ENCODE peak calls at places on chromosomes 12 and 14, in four cellular contexts. L is fibroblast of lung, M is lower leg skin, B is IMR-90. S is an unnamed sample.

GRCh38 chr14:23121401-23121800 is 2.3 kb upstream of the CEBPE start:
- DNase-seq in L (peak), M (no peak), B (peak), S (peak)

GRCh38 chr12:53956914-53957536 is 2.3 kb downstream of the HOXC12 start:
- DNase-seq in L (no peak), M (no peak), B (no peak), S (no peak)

GRCh38 chr12:117151195-117152031 is 38.9 kb downstream of the FBXO21 start:
- DNase-seq in L (peak), M (no peak), B (peak), S (peak)

GRCh38 chr12:8629486-8630033 is 16.9 kb upstream of the AICDA start:
- DNase-seq in L (peak), M (no peak), B (no peak), S (peak)

GRCh38 chr14:104001003-104001402 is 58.7 kb upstream of the RD3L start:
- DNase-seq in L (no peak), M (no peak), B (no peak), S (no peak)

GRCh38 chr12:113936460-113936859 is 29.7 kb downstream of the RBM19 start:
- DNase-seq in L (no peak), M (no peak), B (no peak), S (no peak)

GRCh38 chr14:24430682-24431568 is 1.2 kb downstream of the KHNYN start:
- DNase-seq in L (peak), M (peak), B (peak), S (peak)

GRCh38 chr14:91382712-91383111 is 34.9 kb downstream of the CCDC88C start:
- DNase-seq in L (no peak), M (no peak), B (no peak), S (no peak)

GRCh38 chr14:76407449-76408150 is 31.7 kb downstream of the ESRRB start:
- DNase-seq in L (no peak), M (no peak), B (no peak), S (no peak)

GRCh38 chr14:86357866-86358265 is 827.9 kb downstream of the FLRT2 start:
- DNase-seq in L (no peak), M (no peak), B (no peak), S (no peak)

GRCh38 chr14:94691658-94692029 is 78.3 kb downstream of the GSC start:
- DNase-seq in L (peak), M (no peak), B (no peak), S (peak)

GRCh38 chr12:53981652-53982565 is 3.0 kb upstream of the HOXC10 start:
- DNase-seq in L (no peak), M (no peak), B (no peak), S (no peak)

GRCh38 chr12:77324763-77325468 is 259.5 kb upstream of the E2F7 start:
- DNase-seq in L (peak), M (peak), B (peak), S (peak)

GRCh38 chr12:92408072-92408900 is 262.6 kb upstream of the BTG1 start:
- DNase-seq in L (no peak), M (no peak), B (no peak), S (peak)

GRCh38 chr12:109255377-109255776 is 53.7 kb downstream of the FOXN4 start:
- DNase-seq in L (peak), M (no peak), B (peak), S (peak)

GRCh38 chr12:79414252-79414651 is 276.5 kb downstream of the PAWR start:
- DNase-seq in L (no peak), M (no peak), B (no peak), S (no peak)

GRCh38 chr12:93315907-93316622 is 61.7 kb upstream of the NUDT4 start:
- DNase-seq in L (peak), M (no peak), B (peak), S (peak)

GRCh38 chr12:12872139-12872933 is 19.0 kb upstream of the GPRC5A start:
- DNase-seq in L (peak), M (no peak), B (peak), S (peak)

GRCh38 chr14:42556551-42556950 is 949.9 kb downstream of the LRFN5 start:
- DNase-seq in L (no peak), M (no peak), B (no peak), S (no peak)

GRCh38 chr14:58730793-58731464 is 93.2 kb downstream of the DACT1 start:
- DNase-seq in L (peak), M (no peak), B (no peak), S (peak)

GRCh38 chr12:128116537-128116936 is 150.4 kb upstream of the TMEM132C start:
- DNase-seq in L (no peak), M (no peak), B (no peak), S (no peak)

GRCh38 chr12:71786840-71787239 is 32.2 kb downstream of the RAB21 start:
- DNase-seq in L (no peak), M (no peak), B (no peak), S (no peak)

GRCh38 chr12:132593521-132593920 is 16.9 kb downstream of the LRCOL1 start:
- DNase-seq in L (no peak), M (no peak), B (no peak), S (no peak)

GRCh38 chr12:123120452-123121166 is 30.3 kb downstream of the PITPNM2 start:
- DNase-seq in L (no peak), M (no peak), B (no peak), S (no peak)

GRCh38 chr12:110224379-110225304 is 56.4 kb upstream of the ATP2A2 start:
- DNase-seq in L (peak), M (peak), B (peak), S (peak)

GRCh38 chr14:61528591-61529021 is 166.7 kb upstream of the HIF1A start:
- DNase-seq in L (peak), M (no peak), B (peak), S (peak)

GRCh38 chr14:83826838-83827237 is 1703.1 kb upstream of the FLRT2 start:
- DNase-seq in L (no peak), M (no peak), B (peak), S (peak)

GRCh38 chr12:104630230-104630670 is 173.5 kb downstream of the CHST11 start:
- DNase-seq in L (no peak), M (no peak), B (no peak), S (no peak)

GRCh38 chr12:59459966-59460365 is 135.9 kb upstream of the SLC16A7 start:
- DNase-seq in L (peak), M (no peak), B (peak), S (peak)

GRCh38 chr12:110857528-110857927 is 10.7 kb downstream of the CCDC63 start:
- DNase-seq in L (no peak), M (no peak), B (no peak), S (no peak)

GRCh38 chr12:53128780-53129747 is 25.8 kb downstream of the SOAT2 start:
- DNase-seq in L (no peak), M (no peak), B (no peak), S (no peak)

GRCh38 chr12:78156751-78157150 is 326.1 kb downstream of the NAV3 start:
- DNase-seq in L (peak), M (no peak), B (peak), S (no peak)

DNA sequence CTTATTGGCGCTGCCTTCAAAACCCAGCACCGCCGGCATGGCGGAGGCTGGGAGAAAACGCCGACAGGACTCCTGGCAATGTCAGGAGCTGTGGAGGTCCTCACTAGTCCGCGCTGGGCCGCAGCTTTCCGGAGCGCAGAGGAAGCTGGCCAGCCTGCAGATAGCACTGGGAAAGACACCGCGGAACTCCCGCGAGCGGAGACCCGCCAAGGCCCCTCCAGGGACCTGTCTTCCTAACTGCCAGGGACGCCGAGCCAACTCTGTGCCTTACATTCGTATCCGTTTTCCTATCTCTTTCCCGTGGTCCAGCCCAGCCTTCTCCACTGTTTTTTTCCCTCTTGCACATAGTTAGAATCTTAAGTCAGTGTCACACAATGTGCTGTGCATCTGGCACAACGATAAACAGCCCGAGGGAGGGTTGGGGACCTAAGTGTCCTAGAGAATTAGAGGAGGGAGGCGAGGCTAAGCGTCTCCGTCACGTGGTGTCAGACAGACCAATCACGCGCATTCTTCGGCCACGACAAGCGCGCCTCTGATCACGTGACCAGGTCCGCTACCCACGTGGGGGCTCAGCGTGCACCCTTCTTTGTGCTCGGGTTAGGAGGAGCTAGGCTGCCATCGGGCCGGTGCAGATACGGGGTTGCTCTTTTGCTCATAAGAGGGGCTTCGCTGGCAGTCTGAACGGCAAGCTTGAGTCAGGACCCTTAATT is at the start of the genes APEX1 and OSGEP:
- DNase-seq in L (peak), M (peak), B (peak), S (peak)
- TF ChIP-seq CTCF in L (no peak), M (no peak), B (no peak), S (no peak)

GRCh38 chr12:45355750-45356149 is 139.9 kb downstream of the ANO6 start:
- DNase-seq in L (peak), M (no peak), B (peak), S (no peak)
- H3K4me3 ChIP-seq in L (no peak), M (no peak), B (no peak), S (no peak)

GRCh38 chr14:102581193-102581592 is 11.3 kb upstream of the RCOR1 start:
- DNase-seq in L (no peak), M (no peak), B (no peak), S (no peak)

GRCh38 chr14:102578821-102579220 is 13.6 kb upstream of the RCOR1 start:
- DNase-seq in L (no peak), M (no peak), B (no peak), S (no peak)

GRCh38 chr14:102579696-102580551 is 12.5 kb upstream of the RCOR1 start:
- DNase-seq in L (peak), M (peak), B (peak), S (peak)

GRCh38 chr14:102583726-102584125 is 8.7 kb upstream of the RCOR1 start:
- DNase-seq in L (no peak), M (no peak), B (no peak), S (no peak)

GRCh38 chr14:102580552-102581110 is 11.8 kb upstream of the RCOR1 start:
- DNase-seq in L (no peak), M (no peak), B (no peak), S (no peak)
- TF ChIP-seq CTCF in L (no peak), M (no peak), B (no peak), S (no peak)

GRCh38 chr14:105089746-105090492 is 24.7 kb upstream of the GPR132 start:
- DNase-seq in L (no peak), M (no peak), B (no peak), S (no peak)

GRCh38 chr14:105092912-105093425 is 27.7 kb upstream of the GPR132 start:
- DNase-seq in L (peak), M (no peak), B (peak), S (peak)

GRCh38 chr14:105092124-105092911 is 27.1 kb upstream of the GPR132 start:
- DNase-seq in L (no peak), M (no peak), B (no peak), S (no peak)

GRCh38 chr14:105090493-105091334 is 25.5 kb upstream of the GPR132 start:
- DNase-seq in L (peak), M (peak), B (peak), S (peak)

DNA sequence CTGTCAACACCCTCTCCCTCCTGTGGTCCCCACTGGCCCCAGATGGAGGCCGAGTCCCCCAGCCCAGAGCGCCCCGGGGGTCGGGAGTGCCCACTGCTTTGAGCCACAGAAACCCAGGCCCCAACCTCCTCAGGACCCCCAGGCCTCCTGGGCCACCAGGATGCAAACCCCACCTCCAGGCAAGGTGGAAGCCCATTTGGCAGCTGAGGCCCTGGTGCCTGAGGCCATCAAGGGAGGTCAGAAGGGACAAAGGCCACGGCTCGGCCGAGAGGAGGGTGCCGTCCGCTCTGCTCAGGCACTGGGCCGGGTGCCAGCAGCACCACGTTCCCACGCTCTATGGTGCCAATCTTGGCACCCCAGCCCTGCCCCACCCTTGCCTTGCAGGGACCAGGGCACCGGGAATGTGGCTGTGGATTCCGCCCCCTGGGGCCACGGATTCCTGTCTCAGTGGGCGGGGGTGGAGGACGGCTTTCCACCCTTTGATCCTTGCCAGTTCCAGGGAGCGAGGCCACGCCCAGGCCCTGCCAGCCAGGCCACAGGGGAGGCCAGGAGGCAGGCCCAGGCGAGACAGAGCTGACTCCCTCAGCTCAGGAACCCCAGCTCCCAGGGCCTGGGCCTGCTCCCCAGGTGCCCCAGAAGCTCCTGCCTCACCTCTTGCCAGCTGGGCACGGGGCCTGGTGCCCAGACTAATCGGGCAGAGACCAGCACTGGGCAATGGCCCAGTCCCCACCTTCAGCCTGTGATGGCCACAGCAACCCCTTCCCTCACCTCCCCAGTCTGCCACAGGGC is 26.3 kb upstream of the GPR132 start:
- DNase-seq in L (peak), M (peak), B (no peak), S (no peak)
- H3K4me3 ChIP-seq in L (no peak), M (no peak), B (no peak), S (no peak)

DNA sequence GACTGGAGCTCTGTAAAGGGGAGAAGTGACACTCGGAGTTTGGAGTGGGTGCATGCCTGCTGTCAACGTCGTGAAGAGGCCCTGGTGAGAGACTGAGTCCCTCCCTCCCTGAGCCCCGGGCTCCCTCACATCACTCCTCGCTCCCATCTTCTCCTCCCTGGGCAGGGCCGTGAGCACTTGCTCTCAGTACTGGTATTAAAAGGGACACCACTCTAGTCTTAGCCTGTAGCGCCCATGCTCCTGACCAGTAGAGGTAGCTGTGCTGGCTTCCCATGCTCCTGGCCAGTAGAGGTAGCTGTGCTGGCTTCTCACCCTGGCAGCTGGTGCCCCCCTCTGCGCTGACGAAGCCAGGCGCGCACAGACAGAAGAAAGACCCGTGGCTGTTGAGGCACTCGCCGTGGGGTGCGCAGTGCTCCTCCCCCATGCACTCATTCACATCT is 14.7 kb downstream of the ISCA2 start:
- DNase-seq in L (no peak), M (no peak), B (no peak), S (peak)
- TF ChIP-seq CTCF in L (no peak), M (no peak), B (peak), S (peak)

GRCh38 chr12:51862947-51863346 is 14.4 kb upstream of the FIGNL2 start:
- DNase-seq in L (no peak), M (no peak), B (no peak), S (no peak)
- H3K4me3 ChIP-seq in L (no peak), M (no peak), B (no peak), S (no peak)

DNA sequence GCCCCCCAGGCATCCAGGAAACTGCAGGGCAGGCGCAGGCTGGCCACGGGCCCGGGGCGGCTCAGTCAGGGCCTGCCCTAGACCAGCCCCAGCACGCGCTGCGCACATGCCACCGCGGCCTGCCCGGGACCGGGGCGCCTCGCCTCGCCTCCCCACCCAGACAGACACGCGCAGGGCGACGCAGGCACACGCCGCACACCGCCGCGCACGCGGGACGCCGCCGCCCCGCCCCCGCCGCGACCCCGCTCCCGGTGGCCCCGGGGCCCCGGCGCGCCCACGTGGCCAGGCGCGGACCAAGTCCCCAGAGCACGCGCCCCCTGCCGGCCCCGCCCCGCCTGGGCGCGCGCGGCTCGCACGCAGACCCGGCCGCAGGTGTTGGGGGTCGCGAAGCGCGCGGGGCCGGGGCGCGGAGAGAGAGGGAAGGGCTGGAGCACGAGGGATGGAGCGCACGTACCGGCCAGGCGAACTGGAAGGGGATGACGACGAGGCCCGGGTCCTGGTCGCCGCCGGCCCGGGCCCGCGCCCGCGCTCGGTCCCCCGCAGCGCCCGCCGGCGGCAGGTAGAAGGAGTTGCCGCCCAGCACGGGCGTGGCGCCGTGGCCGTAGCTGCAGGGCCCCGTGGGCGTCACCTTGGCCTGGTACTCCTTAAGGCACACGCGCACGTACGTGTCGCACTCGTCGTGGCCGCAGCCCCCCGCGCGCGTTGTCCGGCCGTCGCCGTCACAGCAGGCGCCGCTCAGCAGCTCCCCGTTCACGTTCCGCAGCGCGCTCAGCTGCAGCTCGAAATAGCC is 1.1 kb downstream of the JAG2 start:
- DNase-seq in L (no peak), M (no peak), B (no peak), S (no peak)
- TF ChIP-seq CTCF in L (no peak), M (no peak), B (no peak), S (no peak)

GRCh38 chr14:37588667-37588955 is 6.4 kb downstream of the FOXA1 start:
- DNase-seq in L (no peak), M (no peak), B (no peak), S (no peak)
- H3K4me3 ChIP-seq in L (no peak), M (no peak), B (no peak), S (no peak)

GRCh38 chr14:72448212-72448611 is 445.7 kb downstream of the DPF3 start:
- DNase-seq in L (no peak), M (no peak), B (no peak), S (no peak)
- TF ChIP-seq CTCF in L (no peak), M (no peak), B (no peak), S (no peak)

GRCh38 chr12:75981773-75982564 is 49.6 kb downstream of the PHLDA1 start:
- DNase-seq in L (no peak), M (no peak), B (peak), S (peak)

GRCh38 chr12:75984577-75985182 is 46.9 kb downstream of the PHLDA1 start:
- DNase-seq in L (no peak), M (no peak), B (no peak), S (no peak)

GRCh38 chr12:75985566-75985965 is 46.0 kb downstream of the PHLDA1 start:
- DNase-seq in L (no peak), M (no peak), B (no peak), S (no peak)

GRCh38 chr12:75981247-75981646 is 50.3 kb downstream of the PHLDA1 start:
- DNase-seq in L (no peak), M (no peak), B (no peak), S (no peak)

DNA sequence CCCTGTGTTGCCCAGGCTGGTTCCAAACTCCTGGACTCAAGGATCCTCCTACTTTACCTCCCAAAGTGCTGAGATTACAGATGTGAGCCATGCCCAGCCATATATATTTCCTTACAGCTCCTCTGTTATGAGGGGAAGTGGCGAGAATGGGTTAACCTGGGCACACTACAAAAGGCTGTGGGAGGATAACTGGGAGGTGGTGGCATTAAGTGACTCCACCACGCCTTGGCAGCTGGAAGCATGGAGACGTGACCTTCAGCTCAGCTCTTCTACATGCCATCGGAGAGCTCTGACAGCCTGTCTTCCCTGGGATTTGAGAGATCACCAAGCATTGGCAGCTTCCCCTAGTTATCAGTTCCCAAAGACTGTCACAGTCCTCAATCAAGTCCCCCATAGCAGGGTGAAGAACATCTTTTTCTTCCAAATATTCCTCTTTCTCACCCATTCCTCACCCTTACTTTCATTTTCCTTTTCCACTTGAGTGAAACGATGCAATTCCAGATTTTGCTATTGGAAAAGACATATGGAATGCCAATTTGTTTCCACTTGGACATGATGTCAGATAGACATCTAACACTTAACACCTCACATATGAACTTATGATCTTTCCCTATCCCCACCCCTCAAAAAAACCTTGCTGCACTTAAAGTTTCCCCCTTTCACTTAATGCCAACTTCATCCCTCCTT is 48.5 kb downstream of the PHLDA1 start:
- DNase-seq in L (no peak), M (no peak), B (no peak), S (no peak)
- H3K4me3 ChIP-seq in L (peak), M (no peak), B (peak), S (no peak)